ENCODE peak calls at places on chromosomes 12 and 14, in four cellular contexts. R is cardiac fibroblast, Z is WTC11, K is activated B cell treated with CpG ODN at 0.5 μM for 24 hours. D is an unnamed sample.

GRCh38 chr12:42706331-42706730 is 116.8 kb upstream of the PRICKLE1 start:
- DNase-seq in Z (no peak), K (no peak), R (no peak), D (no peak)

GRCh38 chr12:96436366-96437295 is 36.4 kb upstream of the CDK17 start:
- DNase-seq in Z (no peak), R (peak), K (no peak), D (no peak)

GRCh38 chr12:111457071-111457470 is 51.3 kb downstream of the SH2B3 start:
- DNase-seq in R (no peak), K (no peak), Z (no peak), D (no peak)

GRCh38 chr12:85874064-85874463 is at the start of gene NTS:
- DNase-seq in R (peak), Z (no peak), K (no peak), D (no peak)

GRCh38 chr12:131913666-131914065 is 15.4 kb upstream of the PUS1 start:
- DNase-seq in Z (no peak), K (no peak), R (no peak), D (no peak)

GRCh38 chr12:21451529-21451928 is 14.1 kb downstream of the PYROXD1 start:
- DNase-seq in Z (no peak), K (no peak), R (no peak), D (no peak)

GRCh38 chr14:72810201-72810600 is 83.7 kb downstream of the DPF3 start:
- DNase-seq in Z (no peak), K (no peak), R (no peak), D (peak)

GRCh38 chr14:56821807-56822615 is 11.7 kb upstream of the OTX2 start:
- DNase-seq in R (no peak), K (no peak), Z (no peak), D (no peak)

GRCh38 chr14:33573296-33573695 is 377.6 kb downstream of the EGLN3 start:
- DNase-seq in Z (no peak), K (no peak), R (no peak), D (no peak)

GRCh38 chr14:83463500-83464098 is 1929.9 kb upstream of the SEL1L start:
- DNase-seq in K (no peak), R (peak), Z (peak), D (no peak)
- TF ChIP-seq CTCF in K (no peak), R (peak), Z (peak), D (no peak)

DNA sequence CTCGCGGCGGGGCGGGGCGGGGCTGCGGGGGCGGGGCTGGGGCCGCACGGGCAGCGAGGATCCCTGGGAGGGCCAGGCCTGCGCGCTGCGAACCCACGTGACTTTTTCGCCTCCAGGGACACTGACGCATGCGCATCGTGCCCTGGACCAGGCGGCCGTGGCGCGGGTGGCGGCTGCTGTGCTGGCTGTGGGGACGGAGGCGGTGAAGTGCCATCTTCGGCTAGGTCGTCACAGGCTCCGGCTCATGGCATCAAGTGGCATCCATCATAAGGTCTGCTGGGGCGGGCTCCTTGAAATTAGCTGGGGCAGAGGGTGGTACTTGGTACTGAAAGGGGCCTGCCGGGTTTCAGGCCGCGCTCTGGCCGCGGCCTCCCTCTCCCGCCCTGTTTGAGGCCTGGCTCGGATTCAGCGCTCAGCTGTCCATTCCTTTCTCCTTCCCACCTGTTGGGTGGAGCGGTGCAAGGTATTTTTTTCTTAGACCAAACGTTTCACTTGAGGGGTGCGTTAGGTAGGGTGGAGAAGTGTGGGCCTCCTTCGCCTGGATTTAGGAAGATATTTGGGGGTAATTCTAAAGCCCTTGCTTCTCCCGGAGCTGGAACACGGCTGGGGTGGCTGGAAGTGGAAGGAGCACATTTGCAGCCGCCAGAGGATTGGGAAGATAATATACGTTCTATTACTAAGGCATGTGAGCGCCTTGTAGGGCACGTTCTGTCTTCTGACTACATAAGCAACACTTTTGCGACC is at the start of gene PRPF39:
- DNase-seq in R (peak), Z (peak), K (peak), D (peak)
- TF ChIP-seq CTCF in R (no peak), Z (no peak), K (no peak), D (no peak)

DNA sequence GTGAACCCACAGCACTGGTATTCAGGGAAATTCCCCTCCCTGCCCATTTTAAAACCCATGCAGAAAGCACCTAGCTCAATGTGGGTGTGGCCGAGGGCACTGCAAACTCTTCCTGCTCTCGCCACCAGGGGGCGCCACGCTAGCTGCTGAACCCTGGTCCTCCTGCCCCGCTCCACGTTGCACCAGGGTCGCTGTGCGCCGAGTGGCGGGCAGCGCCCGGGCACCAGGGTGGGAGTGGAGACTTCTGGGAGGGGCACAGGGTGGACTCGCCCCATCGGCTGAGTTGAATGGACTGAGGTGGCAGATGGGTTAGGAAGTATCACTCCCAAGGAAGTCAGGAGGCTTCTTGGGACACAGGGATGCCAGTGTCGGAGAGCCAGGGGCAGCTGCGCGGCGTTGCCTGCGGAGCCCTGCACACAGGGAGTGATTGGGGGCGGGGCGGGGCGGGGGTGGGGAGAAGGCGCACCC is 48.1 kb upstream of the BCL11B start:
- DNase-seq in Z (peak), R (peak), K (peak), D (peak)
- TF ChIP-seq CTCF in Z (peak), R (peak), K (no peak), D (peak)

GRCh38 chr12:98073610-98074009 is 441.8 kb upstream of the TMPO start:
- DNase-seq in K (no peak), Z (no peak), R (no peak), D (no peak)
- TF ChIP-seq CTCF in K (no peak), Z (no peak), R (no peak), D (no peak)

DNA sequence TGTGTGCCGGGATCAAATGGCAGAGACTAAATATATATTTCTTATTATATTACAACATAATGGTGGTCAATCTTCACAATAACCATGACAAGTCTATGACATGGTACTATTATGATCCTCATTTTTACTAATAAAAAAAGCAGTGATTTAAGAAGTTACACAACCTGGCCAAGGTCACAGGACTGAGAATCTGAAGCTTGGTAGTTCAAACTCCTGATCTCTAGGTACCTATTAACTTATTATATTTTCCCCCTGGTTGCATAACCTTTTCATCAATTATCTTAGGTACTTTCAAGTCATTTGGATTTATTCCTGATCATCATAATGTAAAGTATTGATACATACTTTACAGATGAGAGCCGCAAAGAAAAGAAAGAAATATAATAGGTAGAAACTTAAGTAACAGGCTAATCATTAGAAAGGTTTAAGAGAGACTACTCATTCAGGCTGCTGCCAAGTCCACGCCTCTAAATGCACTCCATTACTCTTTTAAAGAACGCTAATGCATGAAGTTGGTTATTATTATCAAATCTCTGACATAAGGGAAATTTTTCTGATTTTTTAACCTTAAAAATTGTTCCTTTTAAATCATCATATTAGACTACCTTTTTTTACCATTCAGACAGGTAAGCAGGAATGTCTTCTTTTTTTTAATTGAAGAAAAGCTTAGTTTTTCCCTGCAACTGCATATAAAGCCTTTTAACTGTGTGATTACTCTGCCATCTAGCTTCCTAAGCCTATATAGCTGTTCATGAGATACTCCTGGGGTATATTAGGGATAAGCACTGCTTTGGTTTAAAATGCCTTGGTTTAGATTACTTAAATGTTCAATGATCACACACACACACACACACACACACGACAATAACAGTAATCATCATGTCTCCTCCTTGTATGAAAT is 35.6 kb downstream of the RPS29 start:
- DNase-seq in R (peak), Z (no peak), K (no peak), D (no peak)
- TF ChIP-seq CTCF in R (peak), Z (no peak), K (no peak), D (no peak)

GRCh38 chr12:51001799-51002198 is 24.4 kb downstream of the SLC11A2 start:
- DNase-seq in K (no peak), Z (no peak), R (no peak), D (no peak)

GRCh38 chr12:51000245-51000644 is 25.9 kb downstream of the SLC11A2 start:
- DNase-seq in K (no peak), R (no peak), Z (no peak), D (no peak)

GRCh38 chr12:51005671-51006070 is 20.5 kb downstream of the SLC11A2 start:
- DNase-seq in K (no peak), Z (no peak), R (no peak), D (no peak)

GRCh38 chr12:51008329-51008728 is 17.9 kb downstream of the SLC11A2 start:
- DNase-seq in R (no peak), Z (no peak), K (no peak), D (no peak)

DNA sequence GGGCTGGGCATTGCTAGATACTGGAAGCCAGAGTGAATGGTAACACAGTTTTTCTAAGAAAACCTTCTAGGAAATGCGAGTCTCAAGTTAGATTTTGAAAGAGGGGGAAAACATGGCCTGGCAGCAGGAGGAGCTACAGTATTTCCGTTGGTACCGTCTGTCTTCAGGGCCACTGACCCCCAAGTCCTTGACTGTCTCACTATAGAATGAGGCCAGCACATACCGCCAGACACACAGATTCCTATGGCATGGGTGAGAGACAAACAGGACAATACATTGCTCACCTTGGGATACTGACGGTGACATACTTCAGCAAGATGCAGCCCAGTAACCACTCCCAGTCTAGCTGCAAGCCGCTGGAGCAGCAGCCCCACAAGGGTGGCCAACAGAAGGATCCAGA is 21.7 kb downstream of the SLC11A2 start:
- DNase-seq in K (no peak), Z (no peak), R (no peak), D (no peak)
- TF ChIP-seq CTCF in K (no peak), Z (no peak), R (no peak), D (no peak)

GRCh38 chr14:52553671-52554575 is 1.3 kb downstream of the GPR137C start:
- DNase-seq in Z (peak), R (peak), K (peak), D (peak)
- TF ChIP-seq CTCF in Z (no peak), R (peak), K (no peak), D (no peak)

GRCh38 chr14:75079521-75079920 is 10.1 kb downstream of the ZC2HC1C start:
- DNase-seq in Z (no peak), K (no peak), R (no peak), D (no peak)

GRCh38 chr14:75077794-75078193 is 8.4 kb downstream of the ZC2HC1C start:
- DNase-seq in R (no peak), Z (no peak), K (no peak), D (no peak)

GRCh38 chr14:75084513-75084912 is 15.1 kb downstream of the ZC2HC1C start:
- DNase-seq in R (no peak), Z (no peak), K (no peak), D (no peak)

GRCh38 chr14:75083271-75083670 is 13.8 kb downstream of the ZC2HC1C start:
- DNase-seq in R (no peak), K (no peak), Z (no peak), D (no peak)

GRCh38 chr14:75081835-75082234 is 12.4 kb downstream of the ZC2HC1C start:
- DNase-seq in K (no peak), Z (no peak), R (no peak), D (no peak)
- TF ChIP-seq CTCF in K (no peak), Z (no peak), R (no peak), D (no peak)

DNA sequence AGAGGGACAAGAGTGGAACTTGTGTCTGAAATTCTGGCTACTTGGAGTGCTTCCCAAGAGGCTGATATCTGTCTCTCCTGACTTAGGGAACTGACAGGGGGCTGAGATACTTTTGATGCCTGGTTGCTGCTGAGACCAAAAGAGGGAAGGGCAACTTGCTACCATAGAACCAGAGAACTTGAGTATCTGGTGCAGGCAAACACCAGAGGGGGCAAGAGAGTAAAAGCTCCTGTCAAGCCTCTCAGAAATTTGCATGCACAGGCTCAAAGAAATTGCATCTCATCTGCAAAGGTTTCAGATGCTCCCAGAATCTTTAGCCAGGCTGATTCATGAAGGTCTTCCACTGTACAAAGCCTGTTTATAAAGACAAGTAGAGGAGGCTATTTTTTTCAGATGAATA is 391.3 kb upstream of the FOXG1 start:
- DNase-seq in R (peak), Z (peak), K (no peak), D (no peak)
- TF ChIP-seq CTCF in R (peak), Z (peak), K (no peak), D (no peak)